ENCODE peak calls at places on chromosomes 7 and 10, in four cellular contexts. One of them, this sample, is unnamed.

GRCh38 chr7:34849163-34849960 is 187.9 kb downstream of the DPY19L1 start:
- DNase-seq in HCT116: no peak
- DNase-seq in A549: peak
- DNase-seq in HepG2: peak
- DNase-seq in this sample: no peak

GRCh38 chr10:102511562-102512274 is 7.9 kb downstream of the SUFU start:
- DNase-seq in HepG2: no peak
- DNase-seq in A549: no peak
- DNase-seq in HCT116: no peak
- DNase-seq in this sample: peak

GRCh38 chr7:76352193-76352592 is 6.6 kb downstream of the YWHAG start:
- DNase-seq in HCT116: no peak
- DNase-seq in A549: no peak
- DNase-seq in HepG2: no peak
- DNase-seq in this sample: no peak

GRCh38 chr10:35690534-35690933 is 48.4 kb upstream of the FZD8 start:
- DNase-seq in A549: no peak
- DNase-seq in HepG2: peak
- DNase-seq in HCT116: no peak
- DNase-seq in this sample: no peak

GRCh38 chr7:117133125-117133524 is 179.8 kb downstream of the ST7 start:
- DNase-seq in A549: no peak
- DNase-seq in HepG2: no peak
- DNase-seq in HCT116: no peak
- DNase-seq in this sample: no peak

GRCh38 chr7:148474421-148474820 is 116.1 kb upstream of the C7orf33 start:
- DNase-seq in HepG2: no peak
- DNase-seq in HCT116: no peak
- DNase-seq in A549: no peak
- DNase-seq in this sample: no peak

GRCh38 chr7:28956608-28957063 is 1.5 kb downstream of the TRIL start:
- DNase-seq in HepG2: peak
- DNase-seq in HCT116: no peak
- DNase-seq in A549: peak
- DNase-seq in this sample: peak

GRCh38 chr7:43787771-43788170 is 29.3 kb downstream of the BLVRA start:
- DNase-seq in HCT116: no peak
- DNase-seq in A549: no peak
- DNase-seq in HepG2: no peak
- DNase-seq in this sample: no peak

GRCh38 chr7:45178241-45179225 is 20.9 kb downstream of the RAMP3 start:
- DNase-seq in A549: peak
- DNase-seq in HepG2: peak
- DNase-seq in HCT116: peak
- DNase-seq in this sample: peak

GRCh38 chr10:117518246-117518645 is 24.3 kb upstream of the EMX2 start:
- DNase-seq in A549: no peak
- DNase-seq in HCT116: no peak
- DNase-seq in HepG2: no peak
- DNase-seq in this sample: no peak
- H3K4me3 ChIP-seq in A549: no peak
- H3K4me3 ChIP-seq in HCT116: no peak
- H3K4me3 ChIP-seq in HepG2: no peak
- H3K4me3 ChIP-seq in this sample: no peak

DNA sequence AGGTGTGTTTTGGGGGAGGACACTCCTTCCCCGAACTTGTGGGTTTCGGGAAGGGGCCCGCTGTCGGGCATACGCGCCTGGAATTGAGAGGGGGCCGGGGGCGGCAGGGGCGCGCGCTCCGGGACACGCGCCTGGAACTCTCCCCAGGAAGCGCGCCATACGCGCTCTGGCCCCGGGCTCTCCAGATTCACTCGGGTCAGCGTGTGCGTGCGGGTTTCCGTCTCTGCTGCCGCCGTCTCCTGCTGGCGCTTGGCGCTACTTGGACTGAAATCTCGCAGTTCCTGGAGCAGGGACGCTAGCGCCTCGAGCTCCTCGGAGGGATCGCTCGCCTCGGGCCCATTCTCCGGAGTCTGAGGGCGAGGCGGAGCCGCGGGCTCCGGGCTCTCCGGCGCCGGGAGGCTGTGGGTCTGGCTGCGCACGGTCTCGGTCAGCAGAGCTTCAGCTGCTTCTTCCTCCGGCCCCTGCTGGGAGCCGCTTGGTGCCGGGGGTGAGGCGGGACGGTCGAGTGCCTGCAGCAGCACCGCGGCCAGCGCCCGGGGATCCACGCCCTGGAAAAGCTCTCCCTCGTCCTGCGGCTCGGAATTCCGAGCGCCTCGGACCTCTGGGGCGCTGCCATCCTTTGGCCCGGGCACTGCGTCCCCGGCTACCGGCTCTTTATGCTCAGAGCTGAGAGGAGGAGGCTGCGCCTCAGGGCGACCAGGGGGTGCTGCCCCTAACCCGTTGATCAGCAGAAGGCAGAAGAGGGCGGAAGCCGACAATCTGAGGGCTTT is 1.1 kb downstream of the VGF start:
- DNase-seq in HepG2: no peak
- DNase-seq in A549: no peak
- DNase-seq in HCT116: no peak
- DNase-seq in this sample: peak
- TF ChIP-seq MAX in HepG2: peak
- TF ChIP-seq MAX in A549: no peak
- TF ChIP-seq MAX in HCT116: no peak
- TF ChIP-seq MAX in this sample: no peak

DNA sequence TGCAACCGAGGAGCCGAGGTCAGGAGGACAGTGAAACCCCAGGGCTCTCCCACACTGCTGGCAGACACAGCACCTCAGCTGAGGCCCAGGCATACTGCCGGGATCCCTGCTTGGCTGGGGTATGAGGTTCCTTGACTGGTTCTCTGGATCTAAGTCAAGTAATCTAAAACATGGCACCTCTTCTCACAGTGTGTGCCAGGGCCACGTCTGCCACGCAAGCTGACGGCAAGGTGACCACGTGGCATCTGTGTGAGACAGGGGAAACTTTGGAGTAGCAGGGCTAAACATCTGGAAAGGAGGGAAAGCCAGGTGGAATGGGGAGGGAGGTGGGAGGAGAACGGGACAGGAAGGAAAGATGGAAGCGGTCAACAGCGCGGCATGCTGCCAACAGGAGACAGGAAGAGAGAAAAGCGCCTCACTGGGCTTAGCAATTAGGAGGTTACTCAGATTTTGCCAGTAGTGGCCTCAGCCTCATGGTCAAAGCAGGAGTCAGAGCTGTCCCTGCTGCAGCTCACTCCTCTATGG is 103.7 kb downstream of the CXCL12 start:
- DNase-seq in HepG2: no peak
- DNase-seq in A549: no peak
- DNase-seq in HCT116: no peak
- DNase-seq in this sample: no peak
- H3K4me3 ChIP-seq in HepG2: no peak
- H3K4me3 ChIP-seq in A549: no peak
- H3K4me3 ChIP-seq in HCT116: no peak
- H3K4me3 ChIP-seq in this sample: no peak

DNA sequence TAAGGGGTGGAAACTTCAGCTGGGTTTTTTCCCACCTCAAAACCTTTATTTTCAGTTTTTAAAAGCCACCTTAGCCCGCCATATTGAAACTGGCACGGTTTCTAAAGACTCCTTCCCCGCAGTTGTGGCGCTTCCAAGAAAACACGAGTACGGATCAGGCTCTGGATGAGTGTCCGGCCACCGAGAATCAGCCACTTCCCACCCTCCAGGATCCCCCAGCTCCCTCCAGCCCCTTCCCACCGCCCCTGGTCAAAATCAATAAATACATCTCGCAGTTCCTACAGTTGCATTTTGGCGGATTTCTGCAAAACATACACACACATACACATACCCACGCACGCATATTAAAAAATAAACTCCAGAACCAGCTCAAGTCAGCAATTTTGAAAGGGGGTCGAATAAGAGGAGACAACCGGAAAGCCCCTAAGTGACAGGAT is 1.1 kb downstream of the SFMBT2 start:
- DNase-seq in HCT116: no peak
- DNase-seq in HepG2: no peak
- DNase-seq in A549: no peak
- DNase-seq in this sample: peak
- TF ChIP-seq MAX in HCT116: no peak
- TF ChIP-seq MAX in HepG2: no peak
- TF ChIP-seq MAX in A549: no peak
- TF ChIP-seq MAX in this sample: no peak

DNA sequence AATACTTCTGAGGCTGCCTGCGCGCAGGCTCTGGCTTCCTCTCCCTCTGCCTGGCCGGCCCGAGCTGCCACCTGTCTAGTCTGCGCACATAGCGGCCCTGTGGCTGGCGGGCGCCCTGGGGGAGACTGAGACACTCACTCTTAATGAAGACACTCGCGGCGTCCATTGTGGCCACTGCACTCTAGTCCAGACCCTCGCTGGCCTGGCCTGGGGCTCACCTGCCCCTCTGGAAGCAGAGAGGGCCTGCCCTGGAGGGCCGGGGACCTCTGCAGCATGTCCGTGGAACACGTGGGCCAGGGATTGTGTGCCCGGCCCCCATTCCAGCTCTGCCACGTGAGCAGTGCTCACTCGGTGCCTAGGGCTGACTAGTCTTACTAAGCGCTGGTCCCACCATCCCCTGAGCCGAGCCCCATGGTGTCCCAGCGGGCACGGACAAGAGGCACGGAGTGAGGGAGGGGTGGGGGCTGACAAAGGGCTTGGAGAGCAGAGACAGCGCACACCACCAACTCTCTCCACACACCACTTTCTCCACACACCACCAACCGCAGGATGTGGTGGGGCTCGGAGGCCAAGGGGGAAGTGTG is 149.3 kb downstream of the ELFN1 start:
- DNase-seq in HCT116: no peak
- DNase-seq in HepG2: no peak
- DNase-seq in A549: no peak
- DNase-seq in this sample: peak
- H3K4me3 ChIP-seq in HCT116: no peak
- H3K4me3 ChIP-seq in HepG2: no peak
- H3K4me3 ChIP-seq in A549: no peak
- H3K4me3 ChIP-seq in this sample: no peak

GRCh38 chr7:4272141-4272540 is 410.0 kb upstream of the FOXK1 start:
- DNase-seq in HCT116: no peak
- DNase-seq in HepG2: no peak
- DNase-seq in A549: no peak
- DNase-seq in this sample: peak
- TF ChIP-seq MAX in HCT116: no peak
- TF ChIP-seq MAX in HepG2: no peak
- TF ChIP-seq MAX in A549: no peak
- TF ChIP-seq MAX in this sample: no peak

DNA sequence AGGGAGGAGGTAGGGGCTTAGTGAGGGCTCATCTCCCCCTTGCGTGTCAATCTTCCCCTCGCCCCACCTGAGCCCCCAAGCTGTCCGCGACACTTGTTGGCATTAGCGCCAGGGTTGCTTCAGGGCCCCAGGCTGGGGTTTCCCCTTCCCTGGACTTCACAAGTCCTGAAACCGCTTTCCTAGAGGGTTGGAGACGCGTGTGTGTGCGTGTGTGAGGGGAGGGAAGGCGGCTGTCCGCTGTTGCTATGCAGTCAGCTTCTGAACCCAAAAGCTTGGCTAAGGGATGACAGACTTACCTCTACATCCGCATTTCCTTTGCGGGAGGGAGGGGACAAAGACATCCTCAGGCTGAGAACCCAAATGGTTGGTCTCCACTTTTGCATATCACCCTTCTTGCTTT is 803 bp downstream of the GOLGA7B start:
- DNase-seq in A549: no peak
- DNase-seq in HepG2: no peak
- DNase-seq in HCT116: no peak
- DNase-seq in this sample: peak
- H3K4me3 ChIP-seq in A549: peak
- H3K4me3 ChIP-seq in HepG2: no peak
- H3K4me3 ChIP-seq in HCT116: peak
- H3K4me3 ChIP-seq in this sample: no peak

DNA sequence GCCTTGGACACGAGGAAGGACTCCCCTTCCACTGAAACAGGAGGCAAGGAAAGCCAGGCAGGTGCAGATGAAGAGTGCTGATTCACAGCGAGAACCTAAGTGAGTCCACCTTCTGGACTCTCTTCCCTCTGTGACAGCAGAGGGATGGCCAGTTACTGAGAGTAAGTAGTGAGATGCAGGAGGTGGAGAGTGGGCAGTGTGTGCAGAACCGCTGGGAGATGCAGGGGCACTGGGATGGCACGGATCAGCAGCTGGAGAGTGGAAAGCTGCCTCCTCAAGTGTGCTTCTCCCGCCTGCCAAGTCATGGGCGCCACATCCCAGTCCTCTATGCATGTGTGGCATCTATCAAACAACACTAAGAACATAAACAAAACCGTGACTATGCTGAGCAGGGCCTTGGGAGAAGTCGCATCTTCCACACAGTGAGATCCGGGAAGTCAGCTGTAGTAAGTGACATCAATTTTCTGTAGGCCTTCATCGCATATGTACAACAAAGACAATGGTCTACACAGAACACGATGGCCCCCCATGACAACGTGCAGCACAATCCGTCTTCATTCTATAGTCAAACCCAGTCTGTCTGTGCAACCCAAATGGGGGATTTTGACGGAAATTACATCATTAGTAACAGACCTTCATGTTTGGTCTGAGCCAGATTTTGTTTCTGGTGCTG is 217.4 kb upstream of the KLF14 start:
- DNase-seq in HCT116: no peak
- DNase-seq in A549: no peak
- DNase-seq in HepG2: no peak
- DNase-seq in this sample: no peak
- TF ChIP-seq MAX in HCT116: no peak
- TF ChIP-seq MAX in A549: no peak
- TF ChIP-seq MAX in HepG2: no peak
- TF ChIP-seq MAX in this sample: no peak

GRCh38 chr10:14958872-14959220 is 342 bp upstream of the MEIG1 start:
- DNase-seq in A549: no peak
- DNase-seq in HepG2: no peak
- DNase-seq in HCT116: no peak
- DNase-seq in this sample: no peak
- H3K4me3 ChIP-seq in A549: peak
- H3K4me3 ChIP-seq in HepG2: peak
- H3K4me3 ChIP-seq in HCT116: peak
- H3K4me3 ChIP-seq in this sample: peak